ENCODE peak calls at places on chromosomes 3 and 15, in six cellular contexts. P is astrocyte; D is progenitor cell of endocrine pancreas; J is SK-N-DZ; B is PC-9; N is naive thymus-derived CD8-positive, alpha-beta T cell. F is an unnamed sample.

GRCh38 chr3:163033652-163034051 is 1537.0 kb downstream of the OTOL1 start:
- DNase-seq in D (no peak), P (no peak), B (no peak), N (no peak), J (no peak), F (no peak)

GRCh38 chr3:119681279-119681678 is 4.1 kb upstream of the COX17 start:
- DNase-seq in B (no peak), N (no peak), P (peak; percentile 33), J (peak; percentile 31), D (no peak), F (no peak)

GRCh38 chr3:184227481-184227935 is 1.9 kb upstream of the VWA5B2 start:
- DNase-seq in B (peak; percentile 48), P (no peak), D (no peak), N (peak; percentile 54), J (peak; percentile 68), F (peak; percentile 32)

GRCh38 chr15:69044899-69045298 is 30.4 kb downstream of the NOX5 start:
- DNase-seq in P (peak; percentile 73), N (no peak), B (peak; percentile 73), J (no peak), D (no peak), F (no peak)

GRCh38 chr3:184531580-184532290 is 29.9 kb upstream of the EPHB3 start:
- DNase-seq in P (no peak), B (no peak), D (no peak), N (no peak), J (no peak), F (no peak)

GRCh38 chr3:44418549-44418948 is 58.9 kb downstream of the ZNF445 start:
- DNase-seq in B (no peak), D (no peak), N (no peak), P (no peak), J (peak; percentile 26), F (no peak)

GRCh38 chr3:124246949-124247348 is 255.0 kb upstream of the ROPN1 start:
- DNase-seq in J (peak; percentile 32), D (no peak), N (no peak), P (peak; percentile 17), B (no peak), F (no peak)

GRCh38 chr15:25504307-25504706 is 65.5 kb upstream of the UBE3A start:
- DNase-seq in D (no peak), P (peak; percentile 59), B (no peak), N (no peak), J (no peak), F (no peak)

GRCh38 chr3:11159421-11159904 is 5.2 kb downstream of the HRH1 start:
- DNase-seq in B (no peak), J (no peak), P (peak; percentile 75), N (no peak), D (no peak), F (no peak)

GRCh38 chr3:127984241-127984975 is 67.8 kb upstream of the SEC61A1 start:
- DNase-seq in J (no peak), B (peak; percentile 62), D (no peak), P (peak; percentile 20), N (no peak), F (no peak)

GRCh38 chr3:148975277-148975676 is 16.1 kb upstream of the GYG1 start:
- DNase-seq in P (no peak), J (no peak), D (no peak), N (no peak), B (no peak), F (no peak)

GRCh38 chr15:69535101-69535638 is 82.6 kb downstream of the RPLP1 start:
- DNase-seq in D (no peak), J (no peak), N (no peak), B (no peak), P (peak; percentile 84), F (no peak)

GRCh38 chr3:834679-835078 is 258.1 kb upstream of the CNTN6 start:
- DNase-seq in J (no peak), P (no peak), D (no peak), N (no peak), B (no peak), F (no peak)

GRCh38 chr3:186525369-186526255 is 18.6 kb downstream of the CRYGS start:
- DNase-seq in J (no peak), D (no peak), N (no peak), P (no peak), B (no peak), F (no peak)

GRCh38 chr3:53700441-53700840 is 145.8 kb downstream of the CHDH start:
- DNase-seq in J (no peak), D (no peak), P (no peak), N (no peak), B (no peak), F (no peak)

GRCh38 chr3:52798978-52799476 is 4.4 kb downstream of the ITIH3 start:
- DNase-seq in P (no peak), J (no peak), D (no peak), B (peak; percentile 55), N (no peak), F (no peak)

GRCh38 chr15:82051664-82052063 is 5.8 kb upstream of the MEX3B start:
- DNase-seq in N (no peak), D (no peak), B (no peak), P (peak; percentile 30), J (no peak), F (no peak)

GRCh38 chr3:136787226-136787793 is 31.6 kb upstream of the SLC35G2 start:
- DNase-seq in J (no peak), N (no peak), P (peak; percentile 38), B (no peak), D (no peak), F (peak; percentile 1)

F was measured in T follicular helper cell.